ENCODE peak calls at places on chromosomes 3 and 15, in ten cellular contexts. J is heart right ventricle; Z is gastrocnemius medialis; R is fibroblast of lung; M is CD8-positive, alpha-beta T cell; D is ovary; F is lung; I is cardiac muscle cell; T is AG04449; Y is upper lobe of right lung. S is an unnamed sample.

GRCh38 chr3:9966841-9967240 is 14.6 kb upstream of the PRRT3 start:
- DNase-seq in D (no peak), M (no peak), R (no peak), F (no peak), I (no peak), J (no peak), T (no peak), Z (no peak), Y (no peak), S (no peak)

GRCh38 chr15:68995754-68996141 is 18.7 kb upstream of the NOX5 start:
- DNase-seq in M (no peak), F (no peak), Z (no peak), T (no peak), J (no peak), R (no peak), D (no peak), Y (no peak), I (no peak), S (no peak)

GRCh38 chr15:25862469-25863066 is 559 bp downstream of the ATP10A start:
- DNase-seq in Z (no peak), T (no peak), R (peak), M (peak), I (peak), J (no peak), Y (peak), F (peak), D (no peak), S (peak)

GRCh38 chr3:123881771-123882170 is 2.4 kb downstream of the MYLK start:
- DNase-seq in R (no peak), Y (no peak), M (no peak), D (no peak), J (no peak), Z (no peak), T (no peak), F (no peak), I (no peak), S (no peak)

GRCh38 chr3:59540696-59541095 is 490.9 kb upstream of the CFAP20DC start:
- DNase-seq in J (no peak), R (peak), T (no peak), M (no peak), D (no peak), I (no peak), Z (no peak), F (no peak), Y (no peak), S (no peak)

GRCh38 chr3:116067275-116067674 is 378.0 kb downstream of the LSAMP start:
- DNase-seq in J (no peak), R (no peak), D (no peak), T (no peak), Z (no peak), I (no peak), M (no peak), Y (no peak), F (no peak), S (no peak)

GRCh38 chr3:29265673-29266072 is 15.2 kb upstream of the RBMS3 start:
- DNase-seq in M (no peak), T (no peak), Z (no peak), F (no peak), D (no peak), J (no peak), Y (no peak), R (no peak), I (no peak), S (no peak)

GRCh38 chr3:48928679-48929078 is 10.0 kb downstream of the ARIH2 start:
- DNase-seq in M (no peak), R (peak), I (no peak), T (no peak), Z (no peak), J (no peak), F (no peak), D (no peak), Y (no peak), S (no peak)

GRCh38 chr3:104908761-104909160 is 457.9 kb upstream of the ALCAM start:
- DNase-seq in J (no peak), T (no peak), F (no peak), Y (no peak), D (no peak), I (no peak), M (no peak), Z (no peak), R (no peak), S (peak)

GRCh38 chr15:47301481-47301880 is 415.8 kb upstream of the SEMA6D start:
- DNase-seq in D (no peak), M (no peak), R (no peak), Z (peak), F (no peak), T (no peak), Y (no peak), J (no peak), I (peak), S (no peak)

GRCh38 chr3:135231646-135232625 is 436.9 kb downstream of the EPHB1 start:
- DNase-seq in I (no peak), R (no peak), Y (no peak), F (no peak), J (no peak), Z (no peak), M (no peak), T (no peak), D (no peak), S (no peak)

GRCh38 chr15:63344737-63345390 is 36.8 kb downstream of the CA12 start:
- DNase-seq in R (no peak), T (no peak), F (no peak), J (no peak), Z (no peak), I (no peak), D (no peak), Y (no peak), M (no peak), S (no peak)

GRCh38 chr3:159877924-159878323 is 110.7 kb upstream of the IL12A start:
- DNase-seq in Z (no peak), F (no peak), T (no peak), R (peak), M (no peak), I (no peak), D (no peak), J (no peak), Y (no peak), S (peak)

GRCh38 chr15:51939216-51939615 is 32.4 kb downstream of the LEO1 start:
- DNase-seq in T (no peak), R (peak), Y (no peak), I (no peak), F (no peak), D (no peak), Z (no peak), M (no peak), J (no peak), S (no peak)

GRCh38 chr15:51938286-51938685 is 33.3 kb downstream of the LEO1 start:
- DNase-seq in D (no peak), Z (no peak), F (no peak), Y (no peak), M (no peak), I (no peak), T (no peak), R (no peak), J (no peak), S (peak)

GRCh38 chr15:51935466-51936118 is 36.0 kb downstream of the LEO1 start:
- DNase-seq in I (no peak), Y (no peak), Z (no peak), M (no peak), R (no peak), J (no peak), F (no peak), T (no peak), D (no peak), S (no peak)

GRCh38 chr15:51931638-51932037 is 39.9 kb downstream of the LEO1 start:
- DNase-seq in J (no peak), Z (no peak), T (no peak), F (no peak), Y (no peak), D (no peak), R (peak), I (no peak), M (no peak), S (peak)

DNA sequence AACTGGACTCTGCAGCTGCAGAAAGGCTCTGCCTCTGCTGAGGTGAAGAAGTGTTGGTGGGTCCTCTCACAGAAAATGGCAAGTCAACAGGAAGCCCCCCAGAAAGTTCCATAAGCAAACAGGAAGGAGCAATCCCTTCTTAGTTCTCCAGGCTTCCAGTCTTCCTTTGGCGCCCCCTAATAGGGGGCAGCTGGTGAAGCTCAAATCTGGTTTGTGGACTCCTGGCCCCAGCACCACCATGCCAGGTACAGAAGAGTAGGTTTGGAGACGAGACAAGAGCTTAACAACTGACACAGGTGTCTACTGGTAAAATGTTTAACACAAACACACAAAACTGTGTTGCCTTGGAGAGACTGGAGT is 35.5 kb downstream of the LEO1 start:
- DNase-seq in J (no peak), M (no peak), I (peak), Y (no peak), D (no peak), F (no peak), R (no peak), T (no peak), Z (no peak), S (no peak)
- TF ChIP-seq CTCF in J (no peak), M (no peak), I (no peak), Y (no peak), D (no peak), F (no peak), R (no peak), T (no peak), Z (no peak), S (no peak)

DNA sequence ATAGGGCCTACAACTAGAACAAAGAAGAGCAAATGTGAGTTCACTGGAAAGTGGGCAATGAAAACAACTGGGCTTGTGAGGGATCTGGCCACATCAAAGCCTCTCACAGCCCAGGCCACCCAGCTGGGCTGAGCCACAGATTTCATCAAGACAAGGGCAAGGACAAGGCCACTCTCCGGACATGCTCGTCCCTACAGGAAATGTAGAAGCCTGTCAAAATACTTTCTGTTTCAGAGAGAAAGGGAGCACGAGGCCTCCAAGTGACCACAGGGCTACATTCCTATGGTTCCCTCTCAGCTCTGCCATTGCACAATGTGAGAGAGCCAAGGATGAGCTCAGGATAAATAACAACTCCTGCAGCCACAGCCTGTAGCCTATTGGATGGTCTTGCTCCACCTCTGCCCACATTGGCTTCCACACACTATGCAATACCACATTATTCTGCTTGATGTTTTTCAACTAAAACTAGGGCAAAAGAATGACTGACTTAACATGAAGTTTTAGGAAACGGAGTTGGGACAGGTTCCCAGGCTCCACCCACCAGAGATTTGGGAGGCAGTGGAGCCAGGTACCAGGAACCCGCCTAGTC is 12.1 kb downstream of the TBC1D2B start:
- DNase-seq in Y (peak), D (peak), J (peak), R (peak), F (peak), M (no peak), T (peak), Z (peak), I (no peak), S (peak)
- H3K4me3 ChIP-seq in Y (no peak), D (peak), J (no peak), R (peak), F (no peak), M (peak), T (peak), Z (no peak), I (no peak), S (no peak)

DNA sequence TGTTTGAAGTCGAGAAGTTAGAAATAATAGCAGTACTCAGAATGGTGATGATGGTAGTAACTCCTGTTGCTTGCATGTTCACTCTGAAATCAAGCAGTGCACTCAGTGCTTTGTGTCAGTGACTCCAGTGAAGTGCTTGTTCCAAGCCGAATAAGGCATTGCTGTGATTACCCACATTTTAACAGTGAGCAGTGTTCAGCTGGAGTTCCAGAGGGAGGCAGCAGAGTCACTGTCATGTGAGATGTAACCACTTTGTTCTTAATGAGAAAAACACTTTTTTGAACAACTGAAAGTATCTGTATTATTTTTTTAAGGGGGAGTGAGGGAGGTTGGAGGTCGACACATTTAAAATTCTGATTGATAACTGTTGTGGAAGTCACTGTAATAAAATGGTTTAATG is 3.7 kb downstream of the MDFIC2 start:
- DNase-seq in Y (no peak), J (no peak), M (no peak), R (peak), Z (no peak), T (no peak), F (no peak), I (peak), D (no peak), S (peak)
- TF ChIP-seq CTCF in Y (no peak), J (no peak), M (no peak), R (peak), Z (no peak), T (no peak), F (no peak), I (no peak), D (no peak), S (peak)

GRCh38 chr15:81322708-81323253 is 1.2 kb downstream of the STARD5 start:
- DNase-seq in J (no peak), T (no peak), I (no peak), D (no peak), R (no peak), F (no peak), Z (no peak), M (no peak), Y (no peak), S (peak)

GRCh38 chr15:81323944-81324881 is at the start of gene STARD5:
- DNase-seq in R (peak), F (peak), D (peak), J (peak), T (peak), Y (peak), M (peak), Z (peak), I (peak), S (peak)

GRCh38 chr15:81323559-81323943 is 390 bp downstream of the STARD5 start:
- DNase-seq in T (no peak), Z (no peak), J (no peak), R (no peak), F (no peak), D (no peak), Y (no peak), I (no peak), M (no peak), S (peak)

GRCh38 chr15:81317642-81318017 is 6.3 kb downstream of the STARD5 start:
- DNase-seq in J (no peak), M (no peak), Z (no peak), T (no peak), Y (no peak), I (no peak), D (no peak), F (no peak), R (no peak), S (no peak)

DNA sequence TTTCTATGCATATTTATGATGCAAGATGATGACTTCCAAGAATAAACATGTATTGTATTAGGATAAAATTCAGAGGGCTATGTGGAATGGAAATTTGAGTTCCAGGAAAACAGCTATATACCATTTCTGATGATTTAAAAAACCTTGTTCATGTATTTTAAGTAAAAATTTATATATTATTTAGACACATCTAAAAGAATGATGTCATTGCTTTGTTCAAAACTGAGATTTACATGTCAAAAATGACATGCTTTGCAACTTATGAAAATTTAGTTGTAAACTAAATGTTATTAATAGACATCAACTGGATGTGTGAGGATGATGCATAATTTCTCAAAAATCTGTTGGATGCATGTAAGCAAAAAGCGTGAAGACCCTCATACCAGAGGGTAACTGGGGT is 2.3 kb downstream of the STARD5 start:
- DNase-seq in D (no peak), M (no peak), T (no peak), F (no peak), I (no peak), J (no peak), Z (no peak), Y (no peak), R (no peak), S (no peak)
- H3K4me3 ChIP-seq in D (no peak), M (no peak), T (no peak), F (no peak), I (no peak), J (no peak), Z (no peak), Y (no peak), R (peak), S (no peak)

DNA sequence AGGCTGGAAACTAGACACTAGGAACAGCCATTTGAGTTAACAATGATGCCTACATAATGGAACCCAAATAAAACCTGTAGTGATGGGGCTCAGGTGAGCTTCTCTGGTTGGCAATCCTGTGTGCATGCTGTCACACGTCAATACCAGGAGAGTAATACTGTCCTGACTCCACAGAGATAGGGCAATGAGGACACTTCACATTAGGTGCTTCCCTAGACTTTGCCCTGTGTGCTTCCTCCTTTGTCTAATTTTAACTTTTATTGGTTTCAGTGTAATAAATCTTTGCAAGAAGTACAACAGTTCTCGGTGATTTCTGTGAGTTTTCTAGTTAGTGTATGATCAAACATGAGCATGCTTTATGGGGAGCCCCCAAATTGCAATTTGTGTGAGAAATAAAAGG is 281.8 kb upstream of the ARRDC4 start:
- DNase-seq in Y (no peak), D (no peak), M (no peak), T (no peak), Z (no peak), J (no peak), I (no peak), R (no peak), F (no peak), S (no peak)
- TF ChIP-seq CTCF in Y (no peak), D (no peak), M (no peak), T (no peak), Z (no peak), J (no peak), I (no peak), R (no peak), F (no peak), S (no peak)

DNA sequence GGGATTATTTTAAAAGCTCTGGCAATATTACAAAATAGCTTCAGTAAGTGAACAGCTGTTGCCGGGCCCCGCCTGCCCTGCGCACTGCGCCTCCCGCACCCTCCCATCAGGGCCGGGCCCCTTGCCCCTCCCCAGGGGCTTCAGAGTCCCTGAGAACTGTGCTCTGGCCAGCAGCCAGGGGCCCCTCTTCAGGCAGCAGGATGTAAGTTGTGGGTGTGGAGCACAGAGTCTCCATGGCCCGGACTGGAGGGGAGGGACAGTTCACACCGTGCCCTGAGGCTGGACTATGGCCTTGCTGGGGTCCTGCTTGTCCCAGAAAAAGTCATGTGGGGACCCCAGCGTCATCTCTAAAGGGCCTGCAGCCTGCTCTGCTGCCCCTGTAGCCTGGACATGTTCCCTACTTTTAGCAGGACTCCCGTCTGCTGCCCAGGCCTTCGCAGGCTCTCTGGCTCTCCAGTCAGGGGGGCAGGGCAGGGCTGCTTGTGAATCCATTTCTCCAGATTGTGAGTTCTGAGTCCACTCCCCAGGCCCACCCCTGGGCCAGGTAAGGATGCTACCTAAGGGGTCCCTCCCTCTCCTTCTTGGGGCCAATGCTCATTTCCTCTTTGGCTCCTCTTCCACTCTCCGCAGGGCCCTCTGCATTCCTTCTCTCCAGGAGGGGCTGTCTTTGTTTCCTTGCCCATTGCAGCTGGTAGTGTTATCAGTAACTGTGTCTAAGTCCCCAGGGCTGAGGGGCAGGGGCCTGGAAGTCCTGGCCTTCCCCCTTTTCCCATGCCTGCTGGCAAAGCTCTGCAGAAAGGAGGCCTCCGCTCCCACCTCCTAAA is 12.8 kb upstream of the CACNA2D2 start:
- DNase-seq in D (peak), I (peak), R (no peak), Z (peak), M (no peak), J (peak), F (peak), T (no peak), Y (peak), S (no peak)
- H3K4me3 ChIP-seq in D (no peak), I (peak), R (no peak), Z (peak), M (no peak), J (peak), F (no peak), T (no peak), Y (peak), S (no peak)

DNA sequence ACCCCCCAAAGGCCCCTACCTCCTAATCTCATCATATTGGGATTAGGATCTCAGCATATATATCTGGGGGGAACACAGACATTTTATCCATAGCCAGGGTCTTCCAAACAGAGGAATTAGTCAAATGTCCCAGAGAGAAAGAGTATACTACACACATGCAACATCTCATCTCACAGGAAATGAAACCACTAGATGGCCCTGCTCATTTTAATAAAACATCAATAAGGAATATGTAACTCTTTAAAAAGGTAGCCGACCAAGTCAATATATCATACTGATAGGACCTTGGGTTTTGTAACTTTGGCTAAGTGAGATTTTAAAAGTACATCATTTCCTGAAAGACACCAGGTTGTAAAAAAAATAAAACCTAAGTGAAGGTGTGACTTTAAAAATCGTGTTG is 45.6 kb upstream of the THSD4 start:
- DNase-seq in I (no peak), F (no peak), T (no peak), Y (no peak), Z (no peak), M (no peak), D (no peak), J (no peak), R (no peak), S (no peak)
- TF ChIP-seq CTCF in I (no peak), F (no peak), T (no peak), Y (no peak), Z (no peak), M (no peak), D (no peak), J (no peak), R (no peak), S (no peak)

GRCh38 chr15:75606711-75607684 is 18.5 kb downstream of the SNUPN start:
- DNase-seq in F (no peak), Z (no peak), D (no peak), T (no peak), M (peak), Y (peak), J (no peak), I (no peak), R (peak), S (no peak)
- H3K4me3 ChIP-seq in F (no peak), Z (no peak), D (no peak), T (no peak), M (peak), Y (no peak), J (no peak), I (no peak), R (no peak), S (no peak)